ENCODE peak calls at places on chromosomes 16 and 17, in six cellular contexts. One of them, this sample, is unnamed.

GRCh38 chr17:14307560-14308024 is 6.7 kb downstream of the HS3ST3B1 start:
- DNase-seq in endothelial cell of umbilical vein: no peak
- DNase-seq in fibroblast of lung: peak; percentile 89
- DNase-seq in PC-9: no peak
- DNase-seq in heart right ventricle: no peak
- DNase-seq in kidney: no peak
- DNase-seq in this sample: peak; percentile 71

GRCh38 chr17:78104540-78104941 is 24.0 kb downstream of the TMC6 start:
- DNase-seq in PC-9: no peak
- DNase-seq in kidney: peak; percentile 71
- DNase-seq in heart right ventricle: no peak
- DNase-seq in endothelial cell of umbilical vein: no peak
- DNase-seq in fibroblast of lung: no peak
- DNase-seq in this sample: no peak

GRCh38 chr16:19589771-19590302 is 34.3 kb downstream of the VPS35L start:
- DNase-seq in fibroblast of lung: peak; percentile 38
- DNase-seq in heart right ventricle: no peak
- DNase-seq in PC-9: no peak
- DNase-seq in endothelial cell of umbilical vein: peak; percentile 97
- DNase-seq in kidney: no peak
- DNase-seq in this sample: peak; percentile 72

GRCh38 chr16:34803683-34804416 is 1344.4 kb downstream of the TP53TG3F start:
- DNase-seq in endothelial cell of umbilical vein: no peak
- DNase-seq in PC-9: no peak
- DNase-seq in kidney: peak; percentile 75
- DNase-seq in heart right ventricle: peak; percentile 7
- DNase-seq in fibroblast of lung: no peak
- DNase-seq in this sample: no peak

GRCh38 chr17:67998466-67998865 is 2.2 kb upstream of the C17orf58 start:
- DNase-seq in heart right ventricle: no peak
- DNase-seq in endothelial cell of umbilical vein: no peak
- DNase-seq in PC-9: no peak
- DNase-seq in kidney: no peak
- DNase-seq in fibroblast of lung: no peak
- DNase-seq in this sample: no peak

GRCh38 chr16:47940466-47940865 is 215.3 kb downstream of the ABCC12 start:
- DNase-seq in endothelial cell of umbilical vein: no peak
- DNase-seq in fibroblast of lung: no peak
- DNase-seq in PC-9: no peak
- DNase-seq in heart right ventricle: no peak
- DNase-seq in kidney: no peak
- DNase-seq in this sample: no peak

GRCh38 chr16:833411-833810 is 32.9 kb upstream of the GNG13 start:
- DNase-seq in endothelial cell of umbilical vein: no peak
- DNase-seq in fibroblast of lung: no peak
- DNase-seq in kidney: peak; percentile 64
- DNase-seq in PC-9: no peak
- DNase-seq in heart right ventricle: no peak
- DNase-seq in this sample: no peak

GRCh38 chr17:55620945-55621344 is 101.7 kb downstream of the TMEM100 start:
- DNase-seq in heart right ventricle: no peak
- DNase-seq in fibroblast of lung: no peak
- DNase-seq in kidney: no peak
- DNase-seq in endothelial cell of umbilical vein: no peak
- DNase-seq in PC-9: no peak
- DNase-seq in this sample: no peak

GRCh38 chr16:69397821-69398521 is 12.2 kb upstream of the TERF2 start:
- DNase-seq in heart right ventricle: no peak
- DNase-seq in kidney: no peak
- DNase-seq in PC-9: peak; percentile 17
- DNase-seq in fibroblast of lung: peak; percentile 78
- DNase-seq in endothelial cell of umbilical vein: peak; percentile 90
- DNase-seq in this sample: peak; percentile 74

GRCh38 chr16:18048858-18049257 is 287.7 kb downstream of the NPIPA8 start:
- DNase-seq in PC-9: no peak
- DNase-seq in endothelial cell of umbilical vein: no peak
- DNase-seq in heart right ventricle: no peak
- DNase-seq in fibroblast of lung: no peak
- DNase-seq in kidney: no peak
- DNase-seq in this sample: no peak

GRCh38 chr17:19361326-19361725 is 1.2 kb downstream of the B9D1 start:
- DNase-seq in kidney: no peak
- DNase-seq in fibroblast of lung: no peak
- DNase-seq in PC-9: no peak
- DNase-seq in endothelial cell of umbilical vein: no peak
- DNase-seq in heart right ventricle: no peak
- DNase-seq in this sample: no peak
- H3K4me3 ChIP-seq in kidney: no peak overlapping the region
- H3K4me3 ChIP-seq in fibroblast of lung: no peak overlapping the region
- H3K4me3 ChIP-seq in PC-9: peak overlapping the region; percentile 86
- H3K4me3 ChIP-seq in endothelial cell of umbilical vein: no peak overlapping the region
- H3K4me3 ChIP-seq in heart right ventricle: no peak overlapping the region
- H3K4me3 ChIP-seq in this sample: no peak overlapping the region

GRCh38 chr16:70579648-70580630 is 56.3 kb downstream of the SF3B3 start:
- DNase-seq in kidney: peak; percentile 83
- DNase-seq in heart right ventricle: peak; percentile 63
- DNase-seq in endothelial cell of umbilical vein: no peak
- DNase-seq in fibroblast of lung: no peak
- DNase-seq in PC-9: no peak
- DNase-seq in this sample: no peak

GRCh38 chr16:70586731-70587130 is 59.6 kb upstream of the IL34 start:
- DNase-seq in kidney: peak; percentile 53
- DNase-seq in fibroblast of lung: no peak
- DNase-seq in endothelial cell of umbilical vein: no peak
- DNase-seq in heart right ventricle: no peak
- DNase-seq in PC-9: no peak
- DNase-seq in this sample: no peak

GRCh38 chr16:70579248-70579647 is 55.6 kb downstream of the SF3B3 start:
- DNase-seq in PC-9: no peak
- DNase-seq in fibroblast of lung: no peak
- DNase-seq in heart right ventricle: no peak
- DNase-seq in kidney: no peak
- DNase-seq in endothelial cell of umbilical vein: no peak
- DNase-seq in this sample: no peak

GRCh38 chr16:70578035-70578434 is 54.4 kb downstream of the SF3B3 start:
- DNase-seq in PC-9: no peak
- DNase-seq in endothelial cell of umbilical vein: no peak
- DNase-seq in kidney: no peak
- DNase-seq in heart right ventricle: no peak
- DNase-seq in fibroblast of lung: no peak
- DNase-seq in this sample: no peak

GRCh38 chr16:70582280-70582978 is 58.8 kb downstream of the SF3B3 start:
- DNase-seq in fibroblast of lung: no peak
- DNase-seq in PC-9: peak; percentile 54
- DNase-seq in endothelial cell of umbilical vein: no peak
- DNase-seq in heart right ventricle: no peak
- DNase-seq in kidney: no peak
- DNase-seq in this sample: no peak
- TF ChIP-seq CTCF in fibroblast of lung: peak; percentile 8
- TF ChIP-seq CTCF in PC-9: peak; percentile 37
- TF ChIP-seq CTCF in endothelial cell of umbilical vein: peak; percentile 25
- TF ChIP-seq CTCF in heart right ventricle: peak; percentile 8
- TF ChIP-seq CTCF in kidney: no peak
- TF ChIP-seq CTCF in this sample: peak; percentile 56

DNA sequence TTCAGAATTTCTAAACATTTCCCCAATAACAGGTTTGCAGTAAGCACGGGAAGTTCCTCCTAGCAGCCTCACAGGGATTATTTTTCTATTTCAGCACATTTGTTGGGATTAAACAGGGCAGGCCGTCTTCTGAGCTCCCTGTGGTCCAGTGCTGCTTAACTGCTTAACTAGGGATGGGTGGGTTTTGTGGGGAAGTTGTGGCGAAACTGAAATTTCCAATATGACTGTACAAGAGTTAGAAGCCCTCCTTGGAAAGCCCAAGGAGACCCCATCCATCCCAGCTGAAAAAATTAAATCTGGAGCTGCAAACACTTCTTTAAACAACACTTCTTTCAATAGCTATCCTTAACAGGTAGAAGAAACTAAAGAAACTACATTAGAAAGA is 22.2 kb downstream of the FAM117A start:
- DNase-seq in fibroblast of lung: no peak
- DNase-seq in kidney: no peak
- DNase-seq in heart right ventricle: no peak
- DNase-seq in PC-9: no peak
- DNase-seq in endothelial cell of umbilical vein: no peak
- DNase-seq in this sample: no peak
- H3K27ac ChIP-seq in fibroblast of lung: no peak overlapping the region
- H3K27ac ChIP-seq in kidney: no peak overlapping the region
- H3K27ac ChIP-seq in heart right ventricle: peak overlapping the region; percentile 76
- H3K27ac ChIP-seq in PC-9: no peak overlapping the region
- H3K27ac ChIP-seq in endothelial cell of umbilical vein: no peak overlapping the region
- H3K27ac ChIP-seq in this sample: no peak overlapping the region

GRCh38 chr16:87895641-87896141 is 26.4 kb upstream of the SLC7A5 start:
- DNase-seq in kidney: no peak
- DNase-seq in PC-9: no peak
- DNase-seq in endothelial cell of umbilical vein: no peak
- DNase-seq in fibroblast of lung: peak; percentile 66
- DNase-seq in heart right ventricle: no peak
- DNase-seq in this sample: peak; percentile 59
- H3K4me3 ChIP-seq in kidney: no peak overlapping the region
- H3K4me3 ChIP-seq in PC-9: no peak overlapping the region
- H3K4me3 ChIP-seq in endothelial cell of umbilical vein: no peak overlapping the region
- H3K4me3 ChIP-seq in fibroblast of lung: no peak overlapping the region
- H3K4me3 ChIP-seq in heart right ventricle: no peak overlapping the region
- H3K4me3 ChIP-seq in this sample: no peak overlapping the region

DNA sequence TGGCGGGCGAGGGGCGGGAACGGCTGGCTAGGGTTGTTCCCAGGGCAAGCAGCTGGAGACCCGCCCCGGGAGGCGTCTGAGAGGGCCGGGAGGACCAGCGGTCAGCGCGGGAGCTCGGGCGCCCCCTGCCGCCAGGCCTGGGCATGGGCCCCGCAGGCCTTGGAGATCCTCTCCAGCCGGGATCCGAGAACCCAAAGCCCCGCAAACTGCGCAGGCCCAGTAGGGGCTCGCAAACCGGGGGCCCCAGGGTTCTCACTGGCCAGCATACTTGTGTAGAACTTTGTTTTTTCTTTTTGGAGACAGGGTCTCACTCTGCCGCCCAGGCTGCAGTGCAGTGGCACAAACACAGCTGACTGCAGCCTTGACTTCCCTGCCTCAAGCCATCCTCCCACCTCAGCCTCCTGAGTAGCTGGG is 20.8 kb upstream of the ZNF423 start:
- DNase-seq in endothelial cell of umbilical vein: peak; percentile 25
- DNase-seq in fibroblast of lung: no peak
- DNase-seq in PC-9: no peak
- DNase-seq in kidney: peak; percentile 87
- DNase-seq in heart right ventricle: peak; percentile 84
- DNase-seq in this sample: peak; percentile 28
- TF ChIP-seq CTCF in endothelial cell of umbilical vein: peak; percentile 88
- TF ChIP-seq CTCF in fibroblast of lung: peak; percentile 43
- TF ChIP-seq CTCF in PC-9: peak; percentile 67
- TF ChIP-seq CTCF in kidney: peak; percentile 54
- TF ChIP-seq CTCF in heart right ventricle: peak; percentile 98
- TF ChIP-seq CTCF in this sample: peak; percentile 77

GRCh38 chr17:81665205-81666091 is 957 bp downstream of the OXLD1 start:
- DNase-seq in PC-9: peak; percentile 16
- DNase-seq in heart right ventricle: no peak
- DNase-seq in endothelial cell of umbilical vein: no peak
- DNase-seq in fibroblast of lung: peak; percentile 21
- DNase-seq in kidney: peak; percentile 75
- DNase-seq in this sample: peak; percentile 15
- H3K27ac ChIP-seq in PC-9: peak overlapping the region; percentile 16
- H3K27ac ChIP-seq in heart right ventricle: peak overlapping the region; percentile 93
- H3K27ac ChIP-seq in endothelial cell of umbilical vein: peak overlapping the region; percentile 36
- H3K27ac ChIP-seq in fibroblast of lung: peak overlapping the region; percentile 90
- H3K27ac ChIP-seq in kidney: peak overlapping the region; percentile 58
- H3K27ac ChIP-seq in this sample: peak overlapping the region; percentile 51

DNA sequence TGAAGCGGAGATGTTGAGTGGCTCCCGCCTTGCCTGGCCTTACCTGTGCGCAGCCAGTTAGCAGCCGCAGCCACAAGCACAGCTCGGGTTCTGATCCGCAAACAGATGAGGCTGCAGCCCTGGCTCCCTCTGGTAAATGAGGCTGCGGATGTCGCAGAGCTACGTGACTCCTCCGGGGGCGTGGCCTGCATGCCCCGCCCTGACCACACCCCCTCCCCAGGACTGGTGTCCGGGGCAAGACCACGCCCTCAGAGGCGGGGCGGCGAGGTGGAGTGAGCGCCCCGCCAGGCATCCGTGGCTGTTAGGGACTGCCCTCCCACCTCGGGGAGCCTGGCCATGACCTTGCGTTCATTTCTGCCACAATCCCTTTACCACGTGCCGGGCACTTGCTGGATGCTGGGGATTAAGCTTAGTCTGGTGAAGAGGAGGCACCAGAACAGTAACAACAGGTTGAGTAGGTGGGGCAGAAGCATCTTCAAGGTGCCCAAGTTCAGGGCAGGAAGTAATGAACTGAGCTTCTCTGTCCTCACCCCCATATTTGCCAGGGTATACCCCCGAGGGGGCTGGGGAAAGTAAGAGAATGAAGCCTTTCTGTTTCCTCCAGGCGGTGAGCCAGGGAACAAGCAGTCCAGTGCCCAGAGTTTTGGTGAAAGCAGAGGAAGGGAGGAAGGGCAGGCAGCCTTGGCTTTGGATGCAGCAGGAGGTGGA is at the start of gene ALDOC:
- DNase-seq in fibroblast of lung: peak; percentile 86
- DNase-seq in endothelial cell of umbilical vein: peak; percentile 89
- DNase-seq in PC-9: peak; percentile 91
- DNase-seq in kidney: peak; percentile 98
- DNase-seq in heart right ventricle: peak; percentile 98
- DNase-seq in this sample: peak; percentile 87
- H3K4me3 ChIP-seq in fibroblast of lung: no peak within 1 kb of the TSS
- H3K4me3 ChIP-seq in endothelial cell of umbilical vein: no peak within 1 kb of the TSS
- H3K4me3 ChIP-seq in PC-9: no peak within 1 kb of the TSS
- H3K4me3 ChIP-seq in kidney: peak within 1 kb of the TSS; percentile 43
- H3K4me3 ChIP-seq in heart right ventricle: peak within 1 kb of the TSS; percentile 37
- H3K4me3 ChIP-seq in this sample: peak within 1 kb of the TSS; percentile 41

DNA sequence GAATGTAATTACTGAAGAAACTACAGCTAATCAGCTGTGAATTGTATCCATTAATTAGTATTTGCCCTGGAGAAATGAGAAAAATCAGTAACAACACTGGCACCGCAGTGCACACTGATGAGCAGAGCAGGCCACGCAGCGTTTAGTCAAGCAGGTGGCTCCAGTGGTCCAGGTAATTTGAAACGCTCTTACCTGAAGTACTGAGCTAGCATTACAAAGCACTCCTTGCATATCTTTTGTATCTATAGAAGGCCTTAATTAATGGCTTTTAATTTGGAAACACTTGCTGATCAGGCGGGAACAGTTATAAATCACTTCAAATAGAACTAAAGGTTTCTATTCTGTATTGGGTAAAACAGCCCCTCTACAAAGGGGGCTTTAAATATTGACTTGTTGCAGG is 76.3 kb downstream of the TOX3 start:
- DNase-seq in fibroblast of lung: no peak
- DNase-seq in heart right ventricle: no peak
- DNase-seq in PC-9: no peak
- DNase-seq in endothelial cell of umbilical vein: no peak
- DNase-seq in kidney: no peak
- DNase-seq in this sample: no peak
- TF ChIP-seq CTCF in fibroblast of lung: no peak
- TF ChIP-seq CTCF in heart right ventricle: no peak
- TF ChIP-seq CTCF in PC-9: no peak
- TF ChIP-seq CTCF in endothelial cell of umbilical vein: no peak
- TF ChIP-seq CTCF in kidney: no peak
- TF ChIP-seq CTCF in this sample: no peak

GRCh38 chr16:58197314-58198012 is 443 bp downstream of the CSNK2A2 start:
- DNase-seq in endothelial cell of umbilical vein: no peak
- DNase-seq in fibroblast of lung: no peak
- DNase-seq in PC-9: no peak
- DNase-seq in kidney: no peak
- DNase-seq in heart right ventricle: peak; percentile 15
- DNase-seq in this sample: no peak
- H3K27ac ChIP-seq in endothelial cell of umbilical vein: peak overlapping the region; percentile 33
- H3K27ac ChIP-seq in fibroblast of lung: peak overlapping the region; percentile 59
- H3K27ac ChIP-seq in PC-9: no peak overlapping the region
- H3K27ac ChIP-seq in kidney: no peak overlapping the region
- H3K27ac ChIP-seq in heart right ventricle: peak overlapping the region; percentile 29
- H3K27ac ChIP-seq in this sample: no peak overlapping the region